ENCODE peak calls at places on chromosomes 13 and 19, in ten cellular contexts. E, M, P, A, I, J, U, D, Y and O are unnamed samples.

GRCh38 chr13:99572921-99573320 is 71.6 kb downstream of the TM9SF2 start:
- DNase-seq in E (no peak), M (no peak), P (no peak), A (no peak), I (no peak), J (no peak), U (no peak), D (no peak), Y (no peak), O (no peak)

GRCh38 chr13:98813993-98814392 is 61.5 kb upstream of the SLC15A1 start:
- DNase-seq in E (no peak), M (no peak), P (no peak), A (no peak), I (no peak), J (no peak), U (peak; percentile 43), D (no peak), Y (no peak), O (no peak)

GRCh38 chr13:101875717-101876393 is 423.4 kb downstream of the ITGBL1 start:
- DNase-seq in E (no peak), M (no peak), P (no peak), A (no peak), I (no peak), J (no peak), U (peak; percentile 55), D (peak; percentile 15), Y (no peak), O (no peak)

GRCh38 chr13:98143157-98143553 is 261 bp downstream of the FARP1 start:
- DNase-seq in E (no peak), M (no peak), P (no peak), A (no peak), I (peak; percentile 86), J (no peak), U (no peak), D (peak; percentile 60), Y (no peak), O (peak; percentile 76)

GRCh38 chr13:110152351-110152750 is 154.6 kb downstream of the COL4A1 start:
- DNase-seq in E (no peak), M (no peak), P (no peak), A (no peak), I (no peak), J (no peak), U (no peak), D (no peak), Y (no peak), O (no peak)

GRCh38 chr19:32322541-32322940 is 22.9 kb upstream of the ZNF507 start:
- DNase-seq in E (no peak), M (no peak), P (no peak), A (no peak), I (no peak), J (no peak), U (no peak), D (no peak), Y (no peak), O (no peak)

GRCh38 chr13:111502957-111503356 is 182.5 kb downstream of the TEX29 start:
- DNase-seq in E (no peak), M (no peak), P (no peak), A (no peak), I (no peak), J (no peak), U (no peak), D (no peak), Y (no peak), O (no peak)

GRCh38 chr13:59680429-59681024 is 483.2 kb downstream of the DIAPH3 start:
- DNase-seq in E (no peak), M (no peak), P (no peak), A (no peak), I (peak; percentile 39), J (no peak), U (peak; percentile 33), D (no peak), Y (no peak), O (no peak)

GRCh38 chr13:98484289-98485219 is 92.4 kb downstream of the STK24 start:
- DNase-seq in E (peak; percentile 84), M (no peak), P (no peak), A (no peak), I (peak; percentile 94), J (peak; percentile 24), U (peak; percentile 95), D (peak; percentile 73), Y (no peak), O (peak; percentile 78)

GRCh38 chr13:34070006-34070405 is 252.1 kb downstream of the RFC3 start:
- DNase-seq in E (no peak), M (no peak), P (no peak), A (no peak), I (no peak), J (no peak), U (peak; percentile 12), D (no peak), Y (no peak), O (no peak)

GRCh38 chr19:11984986-11985385 is 20.1 kb downstream of the ZNF763 start:
- DNase-seq in E (peak; percentile 56), M (no peak), P (no peak), A (peak; percentile 30), I (peak; percentile 41), J (no peak), U (no peak), D (no peak), Y (no peak), O (no peak)

GRCh38 chr13:94112227-94112626 is 367.3 kb downstream of the DCT start:
- DNase-seq in E (no peak), M (no peak), P (peak; percentile 18), A (no peak), I (no peak), J (no peak), U (peak; percentile 98), D (no peak), Y (no peak), O (no peak)

GRCh38 chr13:53783466-53783865 is 754.9 kb downstream of the OLFM4 start:
- DNase-seq in E (no peak), M (no peak), P (no peak), A (no peak), I (no peak), J (no peak), U (no peak), D (no peak), Y (no peak), O (peak; percentile 2)

GRCh38 chr13:74047925-74048324 is 86.3 kb downstream of the KLF12 start:
- DNase-seq in E (no peak), M (no peak), P (no peak), A (no peak), I (peak; percentile 17), J (no peak), U (no peak), D (no peak), Y (no peak), O (no peak)

GRCh38 chr13:69828527-69828926 is 279.1 kb upstream of the ATXN8OS start:
- DNase-seq in E (no peak), M (no peak), P (no peak), A (peak; percentile 19), I (no peak), J (no peak), U (no peak), D (no peak), Y (no peak), O (no peak)

GRCh38 chr13:41407380-41407779 is 50.0 kb upstream of the RGCC start:
- DNase-seq in E (no peak), M (no peak), P (no peak), A (no peak), I (no peak), J (no peak), U (peak; percentile 63), D (no peak), Y (no peak), O (no peak)

DNA sequence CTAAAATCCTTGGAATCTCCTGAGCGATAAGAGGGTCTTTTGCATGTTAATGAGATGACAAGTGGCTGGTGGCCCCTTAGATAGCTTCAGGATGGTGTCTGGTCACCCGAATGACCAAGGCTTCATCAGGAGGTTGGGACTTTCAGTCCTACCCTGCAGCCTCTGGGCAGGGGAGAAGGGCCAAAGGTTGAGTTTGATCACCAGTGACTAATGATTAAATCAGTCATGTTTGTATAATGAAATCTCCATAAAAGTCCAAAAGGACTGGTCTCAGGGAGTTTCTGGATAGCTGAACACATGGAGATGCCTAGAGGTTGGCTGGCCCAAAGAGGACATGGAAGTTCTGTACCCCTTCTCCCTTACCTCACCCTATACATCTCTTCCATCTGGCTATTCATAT is 316.2 kb downstream of the MTUS2 start:
- DNase-seq in E (no peak), M (no peak), P (no peak), A (no peak), I (no peak), J (no peak), U (no peak), D (no peak), Y (no peak), O (no peak)
- TF ChIP-seq CTCF in E (no peak), M (no peak), P (no peak), A (no peak), I (no peak), J (no peak), U (no peak), D (no peak), Y (no peak), O (no peak)

DNA sequence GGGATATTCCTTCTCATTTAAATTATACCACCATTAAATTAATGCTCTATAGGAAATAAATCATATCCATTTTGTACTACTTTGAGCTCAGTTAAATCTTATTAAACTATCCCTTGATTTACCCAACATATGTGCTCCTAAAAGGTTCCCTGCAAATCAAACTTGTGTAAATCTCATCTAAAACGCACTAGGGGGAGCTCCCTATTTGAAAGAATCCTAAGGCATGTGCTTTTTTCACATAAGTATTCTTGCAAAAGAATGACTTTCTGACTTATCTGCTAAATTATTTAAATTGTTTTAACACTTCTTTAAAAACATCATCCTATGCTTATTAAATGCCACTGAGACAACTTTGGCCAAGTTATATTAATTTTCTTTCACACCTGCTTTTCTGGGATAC is 7.9 kb downstream of the INTS6 start:
- DNase-seq in E (no peak), M (no peak), P (no peak), A (no peak), I (no peak), J (no peak), U (peak; percentile 68), D (no peak), Y (no peak), O (no peak)
- TF ChIP-seq CTCF in E (peak; percentile 33), M (no peak), P (no peak), A (peak; percentile 53), I (peak; percentile 42), J (no peak), U (peak; percentile 55), D (no peak), Y (peak; percentile 30), O (no peak)

DNA sequence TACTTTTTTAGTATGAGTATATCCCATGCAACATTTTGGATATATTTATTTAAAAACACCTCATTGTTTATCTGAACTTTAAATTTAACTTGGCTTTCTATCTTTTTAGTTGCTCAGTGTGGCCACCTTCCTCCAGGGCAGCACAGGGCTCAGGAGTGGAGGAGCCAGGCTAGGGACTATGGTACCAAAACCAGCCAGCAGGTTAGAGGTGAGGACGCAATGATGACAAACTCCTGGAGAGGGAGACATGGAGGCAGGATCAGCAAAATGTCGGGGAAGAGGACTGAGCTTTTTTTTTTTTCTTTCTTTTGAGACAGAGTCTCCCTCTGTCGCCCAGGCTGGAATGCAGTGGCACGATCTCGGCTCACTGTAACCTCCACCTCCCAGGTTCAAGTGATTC is 29.6 kb upstream of the CALM3 start:
- DNase-seq in E (peak; percentile 34), M (no peak), P (no peak), A (peak; percentile 43), I (peak; percentile 23), J (no peak), U (no peak), D (no peak), Y (no peak), O (peak; percentile 20)
- TF ChIP-seq CTCF in E (peak; percentile 19), M (no peak), P (no peak), A (peak; percentile 46), I (no peak), J (no peak), U (peak; percentile 6), D (no peak), Y (no peak), O (no peak)

GRCh38 chr13:92896842-92897241 is 329.8 kb upstream of the GPC6 start:
- DNase-seq in E (no peak), M (no peak), P (no peak), A (peak; percentile 18), I (peak; percentile 49), J (no peak), U (peak; percentile 21), D (no peak), Y (no peak), O (no peak)
- TF ChIP-seq CTCF in E (no peak), M (no peak), P (no peak), A (peak; percentile 53), I (peak; percentile 25), J (no peak), U (no peak), D (no peak), Y (no peak), O (peak; percentile 39)